ENCODE peak calls at places on chromosomes 6 and 20, in nine cellular contexts. M is HCT116, T is kidney, W is adrenal gland, F is MCF 10A, Z is pancreas, C is HepG2, L is tibial nerve, S is left ventricle myocardium inferior. I is an unnamed sample.

GRCh38 chr6:593139-593906 is 63.6 kb downstream of the HUS1B start:
- DNase-seq in M (peak), T (no peak), W (peak), F (peak), Z (peak), C (peak), L (peak), S (no peak), I (no peak)

GRCh38 chr6:28537509-28538140 is 11.9 kb downstream of the GPX5 start:
- DNase-seq in M (peak), T (no peak), W (no peak), F (peak), Z (no peak), C (no peak), L (no peak), S (no peak), I (no peak)

GRCh38 chr20:60695223-60695622 is 556.8 kb upstream of the CDH4 start:
- DNase-seq in M (no peak), T (no peak), W (peak), F (peak), Z (no peak), C (no peak), L (no peak), S (no peak), I (no peak)

GRCh38 chr20:34583524-34583923 is 25.0 kb downstream of the MAP1LC3A start:
- DNase-seq in M (no peak), T (no peak), W (no peak), F (no peak), Z (no peak), C (no peak), L (no peak), S (peak), I (no peak)

GRCh38 chr6:99426454-99426762 is 1.3 kb upstream of the PNISR start:
- DNase-seq in M (no peak), T (no peak), W (no peak), F (no peak), Z (no peak), C (no peak), L (no peak), S (no peak), I (no peak)

GRCh38 chr6:163860194-163861081 is 445.9 kb downstream of the QKI start:
- DNase-seq in M (no peak), T (peak), W (no peak), F (no peak), Z (no peak), C (no peak), L (peak), S (peak), I (no peak)

GRCh38 chr6:87745966-87746721 is 44.1 kb upstream of the AKIRIN2 start:
- DNase-seq in M (no peak), T (no peak), W (no peak), F (no peak), Z (no peak), C (no peak), L (no peak), S (no peak), I (no peak)

GRCh38 chr6:45116714-45117410 is 211.3 kb upstream of the RUNX2 start:
- DNase-seq in M (no peak), T (no peak), W (no peak), F (peak), Z (no peak), C (no peak), L (no peak), S (no peak), I (no peak)

GRCh38 chr6:111709615-111710398 is 104.1 kb upstream of the TRAF3IP2 start:
- DNase-seq in M (peak), T (no peak), W (peak), F (peak), Z (peak), C (peak), L (peak), S (no peak), I (no peak)

GRCh38 chr6:33277663-33278391 is 904 bp downstream of the B3GALT4 start:
- DNase-seq in M (no peak), T (peak), W (no peak), F (no peak), Z (no peak), C (no peak), L (no peak), S (no peak), I (peak)

GRCh38 chr6:107716688-107717089 is 107.4 kb downstream of the SCML4 start:
- DNase-seq in M (peak), T (no peak), W (peak), F (peak), Z (no peak), C (no peak), L (no peak), S (no peak), I (no peak)

GRCh38 chr6:105429676-105430075 is 26.8 kb upstream of the PREP start:
- DNase-seq in M (no peak), T (no peak), W (no peak), F (no peak), Z (no peak), C (no peak), L (no peak), S (no peak), I (no peak)

GRCh38 chr20:50913976-50914375 is 17.3 kb downstream of the ADNP start:
- DNase-seq in M (no peak), T (no peak), W (no peak), F (peak), Z (no peak), C (no peak), L (no peak), S (no peak), I (no peak)

GRCh38 chr20:35192071-35192872 is 20.4 kb downstream of the PROCR start:
- DNase-seq in M (no peak), T (no peak), W (peak), F (no peak), Z (no peak), C (no peak), L (no peak), S (no peak), I (no peak)

GRCh38 chr6:157229733-157230132 is 93.6 kb downstream of the TMEM242 start:
- DNase-seq in M (no peak), T (no peak), W (no peak), F (no peak), Z (no peak), C (no peak), L (no peak), S (no peak), I (no peak)

GRCh38 chr20:53102361-53102760 is 130.2 kb downstream of the TSHZ2 start:
- DNase-seq in M (no peak), T (no peak), W (no peak), F (no peak), Z (no peak), C (no peak), L (no peak), S (no peak), I (no peak)

GRCh38 chr6:158894192-158894591 is 75.0 kb upstream of the EZR start:
- DNase-seq in M (peak), T (no peak), W (no peak), F (peak), Z (no peak), C (no peak), L (no peak), S (no peak), I (no peak)

GRCh38 chr20:23225407-23226060 is 125.1 kb upstream of the NXT1 start:
- DNase-seq in M (no peak), T (no peak), W (peak), F (peak), Z (no peak), C (no peak), L (peak), S (peak), I (no peak)

GRCh38 chr20:62411479-62412193 is 4.6 kb upstream of the CABLES2 start:
- DNase-seq in M (no peak), T (no peak), W (no peak), F (no peak), Z (no peak), C (peak), L (no peak), S (no peak), I (no peak)

GRCh38 chr6:10567256-10568041 is 46.3 kb downstream of the GCNT2 start:
- DNase-seq in M (no peak), T (no peak), W (no peak), F (peak), Z (no peak), C (peak), L (no peak), S (no peak), I (no peak)

DNA sequence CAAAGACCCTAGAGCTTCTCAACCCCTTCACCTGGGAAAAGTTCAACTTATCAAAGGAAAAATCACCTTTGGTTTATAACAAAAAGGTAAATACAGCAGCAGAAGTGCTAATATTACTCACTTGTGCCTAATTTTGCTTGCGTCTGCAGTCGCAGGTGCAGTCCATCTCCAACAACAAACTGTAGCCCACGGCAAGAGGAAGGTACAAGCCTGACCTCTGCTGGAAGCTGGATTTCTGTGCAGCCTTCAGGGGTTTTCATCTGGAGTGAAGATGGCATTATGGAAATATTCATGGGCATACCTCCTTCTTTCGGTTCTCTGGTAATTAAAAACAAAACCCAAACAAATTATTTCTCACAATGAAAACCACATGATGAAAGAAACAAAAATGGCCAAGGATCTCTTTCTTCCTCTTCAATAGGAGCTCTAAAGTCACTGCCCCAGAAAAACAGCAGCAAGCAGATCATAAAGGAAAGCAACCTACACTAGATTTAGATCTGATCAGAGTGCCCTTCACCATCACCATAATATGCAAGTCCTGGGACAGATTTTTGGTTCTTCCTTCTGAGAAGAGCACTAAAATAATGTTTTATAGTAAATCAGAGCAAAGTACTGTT is 7.8 kb downstream of the UBE3D start:
- DNase-seq in M (peak), T (no peak), W (peak), F (peak), Z (peak), C (peak), L (peak), S (no peak), I (no peak)
- TF ChIP-seq CTCF in M (peak), T (peak), W (peak), F (peak), Z (peak), C (peak), L (peak), S (peak), I (peak)

DNA sequence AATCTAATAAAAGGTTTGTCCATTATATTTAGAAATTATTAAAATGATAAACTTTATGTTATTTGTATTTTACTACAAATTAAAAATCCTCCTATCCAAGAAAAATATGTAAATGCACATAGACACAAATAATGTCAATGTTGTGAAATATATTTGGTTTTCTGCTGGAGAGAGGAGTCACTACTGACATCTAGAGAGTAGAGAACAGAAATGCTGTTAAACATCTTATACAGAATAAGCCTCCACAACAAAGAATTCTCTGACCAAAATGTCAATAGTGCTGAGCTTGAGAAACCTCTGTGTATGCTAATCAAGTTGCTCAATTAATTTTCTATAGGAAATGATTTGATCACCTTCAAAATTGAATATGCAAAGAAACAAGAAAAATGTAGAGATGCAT is 12.4 kb downstream of the HTR1B start:
- DNase-seq in M (no peak), T (no peak), W (no peak), F (peak), Z (no peak), C (no peak), L (no peak), S (no peak), I (no peak)
- TF ChIP-seq CTCF in M (no peak), T (no peak), W (peak), F (peak), Z (no peak), C (no peak), L (no peak), S (peak), I (peak)

GRCh38 chr6:169326067-169326799 is 72.6 kb upstream of the THBS2 start:
- DNase-seq in M (peak), T (no peak), W (peak), F (peak), Z (no peak), C (peak), L (no peak), S (no peak), I (no peak)
- TF ChIP-seq CTCF in M (peak), T (peak), W (peak), F (peak), Z (no peak), C (peak), L (no peak), S (peak), I (peak)

DNA sequence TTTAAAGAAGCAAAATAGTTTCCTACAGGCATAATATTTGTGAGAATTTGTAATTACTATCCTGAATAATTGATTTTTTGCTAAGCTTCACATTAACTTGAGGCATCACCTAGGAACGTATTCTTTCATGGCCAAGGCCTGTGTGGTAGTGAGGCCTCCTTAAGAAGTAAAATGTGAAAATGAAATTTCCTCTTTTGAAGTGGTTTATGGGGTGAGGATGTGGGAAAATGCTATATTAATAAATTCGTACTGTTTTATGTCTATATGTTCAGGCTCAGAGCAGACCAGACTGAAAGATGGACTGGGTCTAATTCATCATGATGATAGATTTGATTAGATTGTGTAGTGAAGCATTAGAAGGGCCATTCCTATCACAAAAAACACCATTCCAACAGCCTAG is 33.1 kb downstream of the MYLIP start:
- DNase-seq in M (no peak), T (no peak), W (no peak), F (no peak), Z (no peak), C (no peak), L (no peak), S (no peak), I (no peak)
- TF ChIP-seq CTCF in M (no peak), T (no peak), W (no peak), F (no peak), Z (no peak), C (no peak), L (no peak), S (no peak), I (no peak)